ENCODE peak calls at places on chromosomes 12 and 14, in five cellular contexts. One of them, this sample, is unnamed.

GRCh38 chr12:119649202-119649808 is 18.6 kb upstream of the PRKAB1 start:
- DNase-seq in trophoblast cell: no peak
- DNase-seq in neuronal stem cell: peak; percentile 8
- DNase-seq in H9: no peak
- DNase-seq in H1: no peak
- DNase-seq in this sample: no peak

GRCh38 chr14:89669209-89669608 is 252.2 kb upstream of the FOXN3 start:
- DNase-seq in trophoblast cell: peak; percentile 67
- DNase-seq in neuronal stem cell: no peak
- DNase-seq in H9: no peak
- DNase-seq in H1: no peak
- DNase-seq in this sample: no peak

GRCh38 chr12:69388371-69388770 is 28.8 kb downstream of the YEATS4 start:
- DNase-seq in trophoblast cell: peak; percentile 80
- DNase-seq in neuronal stem cell: no peak
- DNase-seq in H9: no peak
- DNase-seq in H1: no peak
- DNase-seq in this sample: peak; percentile 76

GRCh38 chr14:75168586-75169335 is 7.7 kb downstream of the TMED10 start:
- DNase-seq in trophoblast cell: no peak
- DNase-seq in neuronal stem cell: no peak
- DNase-seq in H9: no peak
- DNase-seq in H1: no peak
- DNase-seq in this sample: peak; percentile 54

GRCh38 chr12:71442567-71442931 is 3.0 kb downstream of the LGR5 start:
- DNase-seq in trophoblast cell: no peak
- DNase-seq in neuronal stem cell: no peak
- DNase-seq in H9: no peak
- DNase-seq in H1: no peak
- DNase-seq in this sample: no peak

GRCh38 chr12:56046027-56046780 is 4.5 kb downstream of the RPS26 start:
- DNase-seq in trophoblast cell: no peak
- DNase-seq in neuronal stem cell: no peak
- DNase-seq in H9: no peak
- DNase-seq in H1: no peak
- DNase-seq in this sample: no peak

GRCh38 chr14:71089974-71090373 is 182.7 kb downstream of the PCNX1 start:
- DNase-seq in trophoblast cell: no peak
- DNase-seq in neuronal stem cell: no peak
- DNase-seq in H9: no peak
- DNase-seq in H1: no peak
- DNase-seq in this sample: no peak

GRCh38 chr12:116640320-116640719 is 81.1 kb downstream of the MAP1LC3B2 start:
- DNase-seq in trophoblast cell: no peak
- DNase-seq in neuronal stem cell: no peak
- DNase-seq in H9: no peak
- DNase-seq in H1: no peak
- DNase-seq in this sample: no peak

GRCh38 chr12:82314406-82314892 is 43.7 kb downstream of the CCDC59 start:
- DNase-seq in trophoblast cell: no peak
- DNase-seq in neuronal stem cell: peak; percentile 35
- DNase-seq in H9: peak; percentile 93
- DNase-seq in H1: peak; percentile 74
- DNase-seq in this sample: no peak

GRCh38 chr14:101963052-101963451 is 1.3 kb upstream of the DYNC1H1 start:
- DNase-seq in trophoblast cell: no peak
- DNase-seq in neuronal stem cell: no peak
- DNase-seq in H9: no peak
- DNase-seq in H1: no peak
- DNase-seq in this sample: no peak

DNA sequence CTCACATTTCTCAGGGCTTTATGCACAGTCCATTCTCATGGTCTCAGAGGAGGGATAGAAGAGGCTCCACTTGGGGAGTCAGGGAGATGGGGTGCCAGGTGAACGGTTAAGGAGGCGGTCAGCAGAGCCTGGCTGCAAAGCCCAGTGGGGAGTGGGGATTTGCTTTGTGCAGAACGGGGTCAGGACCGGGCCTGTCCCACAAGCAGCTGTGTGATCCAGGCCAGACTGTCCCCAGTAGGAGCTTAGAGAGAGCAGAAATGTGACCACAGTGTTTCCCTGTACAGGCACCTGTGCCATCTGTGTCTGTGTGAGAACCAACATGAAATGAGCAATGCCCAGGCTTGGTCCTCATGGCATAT is 4.2 kb downstream of the CMTM5 start:
- DNase-seq in trophoblast cell: no peak
- DNase-seq in neuronal stem cell: no peak
- DNase-seq in H9: no peak
- DNase-seq in H1: no peak
- DNase-seq in this sample: no peak
- H2BK12ac ChIP-seq in trophoblast cell: no peak overlapping the region
- H2BK12ac ChIP-seq in neuronal stem cell: no peak overlapping the region
- H2BK12ac ChIP-seq in H9: no peak overlapping the region
- H2BK12ac ChIP-seq in H1: no peak overlapping the region
- H2BK12ac ChIP-seq in this sample: no peak overlapping the region

GRCh38 chr14:92503756-92504491 is 9.7 kb upstream of the RIN3 start:
- DNase-seq in trophoblast cell: peak; percentile 98
- DNase-seq in neuronal stem cell: no peak
- DNase-seq in H9: no peak
- DNase-seq in H1: no peak
- DNase-seq in this sample: peak; percentile 83
- H3K14ac ChIP-seq in trophoblast cell: peak overlapping the region; percentile 44
- H3K14ac ChIP-seq in neuronal stem cell: no peak overlapping the region
- H3K14ac ChIP-seq in H9: no peak overlapping the region
- H3K14ac ChIP-seq in H1: no peak overlapping the region
- H3K14ac ChIP-seq in this sample: no peak overlapping the region

GRCh38 chr12:76486011-76486410 is 73.6 kb downstream of the OSBPL8 start:
- DNase-seq in trophoblast cell: no peak
- DNase-seq in neuronal stem cell: no peak
- DNase-seq in H9: no peak
- DNase-seq in H1: no peak
- DNase-seq in this sample: no peak
- H2BK12ac ChIP-seq in trophoblast cell: no peak overlapping the region
- H2BK12ac ChIP-seq in neuronal stem cell: no peak overlapping the region
- H2BK12ac ChIP-seq in H9: no peak overlapping the region
- H2BK12ac ChIP-seq in H1: no peak overlapping the region
- H2BK12ac ChIP-seq in this sample: no peak overlapping the region

GRCh38 chr14:31781578-31781977 is 220.4 kb downstream of the NUBPL start:
- DNase-seq in trophoblast cell: no peak
- DNase-seq in neuronal stem cell: peak; percentile 15
- DNase-seq in H9: no peak
- DNase-seq in H1: no peak
- DNase-seq in this sample: no peak
- H3K14ac ChIP-seq in trophoblast cell: no peak overlapping the region
- H3K14ac ChIP-seq in neuronal stem cell: no peak overlapping the region
- H3K14ac ChIP-seq in H9: no peak overlapping the region
- H3K14ac ChIP-seq in H1: no peak overlapping the region
- H3K14ac ChIP-seq in this sample: no peak overlapping the region

GRCh38 chr14:95440496-95440895 is 76.0 kb downstream of the SYNE3 start:
- DNase-seq in trophoblast cell: no peak
- DNase-seq in neuronal stem cell: no peak
- DNase-seq in H9: no peak
- DNase-seq in H1: no peak
- DNase-seq in this sample: no peak

GRCh38 chr14:95440951-95441350 is 75.5 kb downstream of the SYNE3 start:
- DNase-seq in trophoblast cell: peak; percentile 81
- DNase-seq in neuronal stem cell: no peak
- DNase-seq in H9: no peak
- DNase-seq in H1: no peak
- DNase-seq in this sample: peak; percentile 43

GRCh38 chr14:95439881-95440280 is 76.6 kb downstream of the SYNE3 start:
- DNase-seq in trophoblast cell: no peak
- DNase-seq in neuronal stem cell: no peak
- DNase-seq in H9: no peak
- DNase-seq in H1: no peak
- DNase-seq in this sample: no peak

GRCh38 chr14:95442633-95443021 is 73.8 kb downstream of the SYNE3 start:
- DNase-seq in trophoblast cell: peak; percentile 91
- DNase-seq in neuronal stem cell: peak; percentile 70
- DNase-seq in H9: peak; percentile 84
- DNase-seq in H1: peak; percentile 86
- DNase-seq in this sample: peak; percentile 80

DNA sequence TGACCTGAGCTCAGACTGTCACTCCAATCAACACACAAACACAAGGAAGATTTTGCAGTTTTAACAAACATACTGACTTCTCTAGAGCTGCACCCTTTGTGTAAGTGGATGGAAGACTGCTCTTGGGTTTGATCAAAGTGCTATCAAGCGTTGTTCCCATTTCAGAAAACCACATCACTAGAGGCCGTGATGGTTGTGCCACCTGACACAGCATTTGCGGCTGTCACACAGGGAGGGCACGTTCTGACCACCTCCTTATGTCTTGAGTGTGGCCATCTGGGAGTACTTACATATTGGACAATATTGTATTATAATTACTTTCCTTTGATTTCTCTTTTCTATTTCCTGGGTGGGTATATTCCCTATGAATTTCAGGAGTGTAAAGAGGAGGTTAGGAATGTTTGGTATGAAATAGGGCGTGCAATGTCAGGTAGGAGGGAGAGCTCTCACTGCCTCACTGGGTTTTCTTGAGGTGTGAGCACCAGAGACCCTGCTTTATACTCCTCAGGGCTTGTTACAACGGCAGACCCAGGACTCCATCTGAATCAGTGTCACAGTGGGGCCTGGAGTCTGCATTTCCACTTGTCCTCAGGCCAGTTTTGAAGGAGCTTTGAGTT is 74.3 kb downstream of the SYNE3 start:
- DNase-seq in trophoblast cell: no peak
- DNase-seq in neuronal stem cell: no peak
- DNase-seq in H9: no peak
- DNase-seq in H1: no peak
- DNase-seq in this sample: no peak
- H2BK12ac ChIP-seq in trophoblast cell: no peak overlapping the region
- H2BK12ac ChIP-seq in neuronal stem cell: no peak overlapping the region
- H2BK12ac ChIP-seq in H9: no peak overlapping the region
- H2BK12ac ChIP-seq in H1: no peak overlapping the region
- H2BK12ac ChIP-seq in this sample: no peak overlapping the region

GRCh38 chr12:57623385-57623784 is 9.6 kb downstream of the B4GALNT1 start:
- DNase-seq in trophoblast cell: no peak
- DNase-seq in neuronal stem cell: no peak
- DNase-seq in H9: no peak
- DNase-seq in H1: no peak
- DNase-seq in this sample: no peak
- H3K14ac ChIP-seq in trophoblast cell: no peak overlapping the region
- H3K14ac ChIP-seq in neuronal stem cell: no peak overlapping the region
- H3K14ac ChIP-seq in H9: no peak overlapping the region
- H3K14ac ChIP-seq in H1: no peak overlapping the region
- H3K14ac ChIP-seq in this sample: no peak overlapping the region

DNA sequence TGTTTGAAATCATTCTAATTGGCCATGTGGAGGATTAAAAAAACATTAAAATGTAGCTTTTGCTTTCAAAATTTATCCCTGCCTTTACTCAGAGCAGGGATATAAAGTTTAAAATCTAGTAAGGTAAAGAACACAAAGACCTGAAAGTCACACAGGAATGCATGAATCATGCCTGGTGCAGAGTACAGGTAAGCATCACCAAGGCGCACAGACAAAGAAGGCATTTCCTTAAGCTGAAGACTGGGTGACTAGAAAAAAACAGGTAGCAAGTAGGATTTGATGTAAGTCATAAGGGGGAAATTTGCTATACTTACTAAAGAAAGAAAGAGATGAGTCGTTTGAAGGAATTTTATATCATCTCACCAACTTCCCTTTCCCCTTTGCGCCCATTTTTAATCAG is 405.6 kb downstream of the GXYLT1 start:
- DNase-seq in trophoblast cell: peak; percentile 3
- DNase-seq in neuronal stem cell: no peak
- DNase-seq in H9: no peak
- DNase-seq in H1: no peak
- DNase-seq in this sample: no peak
- H2BK12ac ChIP-seq in trophoblast cell: no peak overlapping the region
- H2BK12ac ChIP-seq in neuronal stem cell: no peak overlapping the region
- H2BK12ac ChIP-seq in H9: no peak overlapping the region
- H2BK12ac ChIP-seq in H1: no peak overlapping the region
- H2BK12ac ChIP-seq in this sample: no peak overlapping the region

DNA sequence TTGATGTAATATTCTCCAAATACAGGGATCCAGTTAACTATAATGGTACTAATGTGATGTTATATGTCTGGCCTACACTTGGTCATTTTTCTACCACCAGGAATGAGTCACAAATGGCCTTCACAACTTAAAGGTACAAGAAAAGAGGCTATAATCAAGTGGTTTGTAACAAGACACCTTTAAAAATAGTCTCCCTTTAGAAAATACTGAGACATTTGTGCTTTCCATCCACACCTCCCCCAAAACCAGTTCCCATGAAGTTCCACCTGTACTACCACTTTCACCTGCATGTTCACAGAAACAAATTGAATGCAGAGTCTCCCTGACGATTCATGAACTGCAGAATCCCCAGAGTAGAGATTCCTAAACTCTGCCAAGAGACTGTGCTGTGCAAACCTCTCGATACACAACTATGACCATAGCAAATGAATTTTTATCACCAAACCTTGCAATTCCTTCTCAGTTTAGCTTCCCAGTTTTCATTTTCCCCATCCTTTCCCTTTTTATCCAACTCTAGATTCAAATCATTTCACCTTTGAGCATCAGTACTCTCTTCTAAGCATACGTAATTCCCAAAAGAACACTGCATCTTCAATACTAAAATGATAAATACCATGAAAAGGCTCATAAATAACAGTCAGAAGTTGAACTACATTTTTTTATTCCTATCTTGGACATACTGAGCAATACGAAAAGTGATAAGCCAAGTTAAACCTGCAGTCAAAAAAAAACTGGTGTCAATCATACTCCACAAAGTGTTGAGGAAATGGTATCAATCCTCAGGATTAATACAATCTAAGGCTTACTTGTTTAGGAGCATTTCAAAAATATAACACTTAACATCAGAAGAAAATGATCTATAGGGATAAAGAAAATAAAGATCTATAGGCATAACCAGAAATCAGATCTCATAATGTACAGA is 5.8 kb downstream of the BTG1 start:
- DNase-seq in trophoblast cell: no peak
- DNase-seq in neuronal stem cell: no peak
- DNase-seq in H9: no peak
- DNase-seq in H1: no peak
- DNase-seq in this sample: no peak
- H3K14ac ChIP-seq in trophoblast cell: no peak overlapping the region
- H3K14ac ChIP-seq in neuronal stem cell: no peak overlapping the region
- H3K14ac ChIP-seq in H9: no peak overlapping the region
- H3K14ac ChIP-seq in H1: no peak overlapping the region
- H3K14ac ChIP-seq in this sample: no peak overlapping the region

This sample was measured in mesenchymal stem cell.